ENCODE peak calls at places on chromosomes 1 and 21, in five cellular contexts. V is pons, X is aorta, U is T-helper 2 cell, J is NCI-H1092 treated with DMSO at 0.1 percent for 48 hours. S is an unnamed sample.

GRCh38 chr21:38258803-38259485 is 2.2 kb downstream of the KCNJ15 start:
- DNase-seq in V (no peak), X (no peak), U (no peak), J (no peak), S (no peak)

GRCh38 chr1:41486892-41487728 is 2.6 kb upstream of the EDN2 start:
- DNase-seq in V (no peak), X (no peak), U (peak; percentile 34), J (no peak), S (no peak)

GRCh38 chr1:61053712-61054608 is 28.4 kb upstream of the NFIA start:
- DNase-seq in V (peak; percentile 19), X (peak; percentile 84), U (no peak), J (no peak), S (no peak)

GRCh38 chr1:55965981-55966461 is 613.3 kb downstream of the PLPP3 start:
- DNase-seq in V (no peak), X (no peak), U (no peak), J (no peak), S (no peak)

GRCh38 chr1:244841274-244841927 is 5.9 kb downstream of the COX20 start:
- DNase-seq in V (no peak), X (no peak), U (no peak), J (no peak), S (no peak)

GRCh38 chr1:102872526-102872925 is 235.8 kb downstream of the COL11A1 start:
- DNase-seq in V (no peak), X (no peak), U (no peak), J (no peak), S (no peak)

GRCh38 chr1:243963566-243963965 is 87.5 kb upstream of the ZBTB18 start:
- DNase-seq in V (no peak), X (no peak), U (no peak), J (no peak), S (no peak)

GRCh38 chr1:47432071-47433036 is 5.5 kb upstream of the FOXD2 start:
- DNase-seq in V (peak; percentile 80), X (peak; percentile 91), U (peak; percentile 55), J (peak; percentile 45), S (peak; percentile 37)

GRCh38 chr1:145978860-145979745 is 14.6 kb downstream of the POLR3GL start:
- DNase-seq in V (peak; percentile 100), X (peak; percentile 92), U (peak; percentile 97), J (no peak), S (peak; percentile 63)

GRCh38 chr1:212915245-212916091 is 34.9 kb upstream of the VASH2 start:
- DNase-seq in V (peak; percentile 20), X (no peak), U (no peak), J (peak; percentile 63), S (no peak)

GRCh38 chr1:30754684-30755171 is 2.8 kb downstream of the LAPTM5 start:
- DNase-seq in V (no peak), X (no peak), U (no peak), J (no peak), S (no peak)

GRCh38 chr1:190067592-190067991 is 410.1 kb downstream of the BRINP3 start:
- DNase-seq in V (no peak), X (no peak), U (no peak), J (no peak), S (no peak)